ENCODE peak calls at places on chromosomes 2 and 18, in seven cellular contexts. One of them, this sample, is unnamed.

GRCh38 chr2:73830871-73831401 is 2.2 kb downstream of the STAMBP start:
- DNase-seq in epithelial cell of esophagus: peak; percentile 97
- DNase-seq in coronary artery: no peak
- DNase-seq in NCI-H345: no peak
- DNase-seq in NCI-H1105 treated with DMSO at 0.1 percent for 48 hours: no peak
- DNase-seq in ovary: no peak
- DNase-seq in iris pigment epithelial cell: peak; percentile 97
- DNase-seq in this sample: no peak

GRCh38 chr18:40019797-40020392 is 1935.1 kb upstream of the PIK3C3 start:
- DNase-seq in ovary: no peak
- DNase-seq in NCI-H345: no peak
- DNase-seq in NCI-H1105 treated with DMSO at 0.1 percent for 48 hours: no peak
- DNase-seq in coronary artery: no peak
- DNase-seq in epithelial cell of esophagus: peak; percentile 15
- DNase-seq in iris pigment epithelial cell: no peak
- DNase-seq in this sample: no peak

GRCh38 chr2:42567806-42568429 is 514 bp upstream of the MTA3 start:
- DNase-seq in ovary: peak; percentile 68
- DNase-seq in NCI-H345: peak; percentile 58
- DNase-seq in epithelial cell of esophagus: no peak
- DNase-seq in coronary artery: peak; percentile 72
- DNase-seq in NCI-H1105 treated with DMSO at 0.1 percent for 48 hours: peak; percentile 3
- DNase-seq in iris pigment epithelial cell: peak; percentile 36
- DNase-seq in this sample: no peak

GRCh38 chr18:63648241-63648640 is 4.2 kb upstream of the SERPINB4 start:
- DNase-seq in NCI-H345: no peak
- DNase-seq in NCI-H1105 treated with DMSO at 0.1 percent for 48 hours: no peak
- DNase-seq in epithelial cell of esophagus: peak; percentile 55
- DNase-seq in iris pigment epithelial cell: no peak
- DNase-seq in coronary artery: no peak
- DNase-seq in ovary: no peak
- DNase-seq in this sample: no peak

GRCh38 chr2:25521665-25522387 is 151.6 kb downstream of the DTNB start:
- DNase-seq in ovary: no peak
- DNase-seq in epithelial cell of esophagus: peak; percentile 61
- DNase-seq in coronary artery: no peak
- DNase-seq in NCI-H345: peak; percentile 63
- DNase-seq in NCI-H1105 treated with DMSO at 0.1 percent for 48 hours: peak; percentile 72
- DNase-seq in iris pigment epithelial cell: peak; percentile 81
- DNase-seq in this sample: peak; percentile 70

GRCh38 chr2:54479422-54479821 is 23.3 kb downstream of the SPTBN1 start:
- DNase-seq in NCI-H345: no peak
- DNase-seq in iris pigment epithelial cell: peak; percentile 83
- DNase-seq in NCI-H1105 treated with DMSO at 0.1 percent for 48 hours: no peak
- DNase-seq in ovary: no peak
- DNase-seq in epithelial cell of esophagus: peak; percentile 25
- DNase-seq in coronary artery: no peak
- DNase-seq in this sample: no peak

GRCh38 chr2:1660656-1661650 is 83.4 kb downstream of the PXDN start:
- DNase-seq in NCI-H1105 treated with DMSO at 0.1 percent for 48 hours: no peak
- DNase-seq in iris pigment epithelial cell: no peak
- DNase-seq in epithelial cell of esophagus: no peak
- DNase-seq in coronary artery: peak; percentile 46
- DNase-seq in ovary: no peak
- DNase-seq in NCI-H345: no peak
- DNase-seq in this sample: no peak

GRCh38 chr18:22983175-22983574 is 50.0 kb downstream of the RBBP8 start:
- DNase-seq in NCI-H345: peak; percentile 1
- DNase-seq in coronary artery: no peak
- DNase-seq in NCI-H1105 treated with DMSO at 0.1 percent for 48 hours: peak; percentile 43
- DNase-seq in epithelial cell of esophagus: peak; percentile 38
- DNase-seq in ovary: no peak
- DNase-seq in iris pigment epithelial cell: peak; percentile 64
- DNase-seq in this sample: no peak

GRCh38 chr2:159890945-159891588 is 93.1 kb upstream of the CD302 start:
- DNase-seq in NCI-H345: no peak
- DNase-seq in iris pigment epithelial cell: no peak
- DNase-seq in epithelial cell of esophagus: no peak
- DNase-seq in ovary: no peak
- DNase-seq in coronary artery: no peak
- DNase-seq in NCI-H1105 treated with DMSO at 0.1 percent for 48 hours: no peak
- DNase-seq in this sample: no peak

GRCh38 chr2:30368258-30368657 is 78.8 kb upstream of the LCLAT1 start:
- DNase-seq in epithelial cell of esophagus: no peak
- DNase-seq in coronary artery: no peak
- DNase-seq in iris pigment epithelial cell: no peak
- DNase-seq in NCI-H1105 treated with DMSO at 0.1 percent for 48 hours: no peak
- DNase-seq in NCI-H345: no peak
- DNase-seq in ovary: no peak
- DNase-seq in this sample: no peak

GRCh38 chr2:169683054-169683424 is 11.2 kb downstream of the CFAP210 start:
- DNase-seq in NCI-H1105 treated with DMSO at 0.1 percent for 48 hours: no peak
- DNase-seq in ovary: no peak
- DNase-seq in epithelial cell of esophagus: peak; percentile 75
- DNase-seq in coronary artery: no peak
- DNase-seq in iris pigment epithelial cell: no peak
- DNase-seq in NCI-H345: no peak
- DNase-seq in this sample: no peak

GRCh38 chr18:26875040-26875654 is 9.6 kb upstream of the AQP4 start:
- DNase-seq in epithelial cell of esophagus: no peak
- DNase-seq in NCI-H345: no peak
- DNase-seq in coronary artery: no peak
- DNase-seq in ovary: no peak
- DNase-seq in NCI-H1105 treated with DMSO at 0.1 percent for 48 hours: no peak
- DNase-seq in iris pigment epithelial cell: no peak
- DNase-seq in this sample: no peak

GRCh38 chr2:19187323-19188020 is 171.0 kb downstream of the OSR1 start:
- DNase-seq in NCI-H1105 treated with DMSO at 0.1 percent for 48 hours: no peak
- DNase-seq in ovary: no peak
- DNase-seq in coronary artery: no peak
- DNase-seq in NCI-H345: no peak
- DNase-seq in epithelial cell of esophagus: peak; percentile 76
- DNase-seq in iris pigment epithelial cell: peak; percentile 29
- DNase-seq in this sample: no peak

GRCh38 chr2:172427256-172427989 is at the start of gene ITGA6:
- DNase-seq in epithelial cell of esophagus: peak; percentile 82
- DNase-seq in iris pigment epithelial cell: peak; percentile 52
- DNase-seq in NCI-H1105 treated with DMSO at 0.1 percent for 48 hours: peak; percentile 75
- DNase-seq in NCI-H345: peak; percentile 81
- DNase-seq in coronary artery: no peak
- DNase-seq in ovary: peak; percentile 53
- DNase-seq in this sample: no peak

GRCh38 chr2:47676236-47676635 is 106.7 kb upstream of the MSH6 start:
- DNase-seq in ovary: no peak
- DNase-seq in NCI-H1105 treated with DMSO at 0.1 percent for 48 hours: no peak
- DNase-seq in epithelial cell of esophagus: no peak
- DNase-seq in iris pigment epithelial cell: no peak
- DNase-seq in NCI-H345: no peak
- DNase-seq in coronary artery: no peak
- DNase-seq in this sample: no peak